ENCODE peak calls at places on chromosomes 2 and 18, in eight cellular contexts. P, A, Q, D, R, S, I and H are unnamed samples.

GRCh38 chr2:237574894-237575868 is 8.8 kb downstream of the PRLH start:
- DNase-seq in Q (no peak), S (no peak), I (no peak), A (no peak), D (no peak), R (no peak), P (no peak), H (no peak)

GRCh38 chr18:24373331-24373730 is 24.3 kb downstream of the OSBPL1A start:
- DNase-seq in R (no peak), Q (no peak), I (no peak), P (no peak), A (no peak), S (no peak), D (no peak), H (no peak)

GRCh38 chr2:30935795-30936194 is 128.5 kb upstream of the CAPN13 start:
- DNase-seq in P (no peak), R (no peak), S (no peak), A (no peak), I (no peak), D (no peak), Q (no peak), H (no peak)

GRCh38 chr2:387980-388421 is 100.1 kb upstream of the ALKAL2 start:
- DNase-seq in Q (no peak), P (no peak), R (no peak), I (no peak), D (no peak), A (no peak), S (no peak), H (no peak)

GRCh38 chr2:67572721-67573485 is 175.8 kb downstream of the ETAA1 start:
- DNase-seq in S (no peak), P (no peak), A (no peak), Q (no peak), D (no peak), I (no peak), R (no peak), H (no peak)

GRCh38 chr2:28663359-28663758 is 88.3 kb upstream of the PPP1CB start:
- DNase-seq in A (peak; percentile 57), I (no peak), Q (no peak), P (no peak), S (no peak), D (no peak), R (no peak), H (no peak)

GRCh38 chr2:48398285-48399135 is 131.4 kb upstream of the STON1 start:
- DNase-seq in D (peak; percentile 80), S (no peak), Q (no peak), A (no peak), I (no peak), P (peak; percentile 82), R (no peak), H (peak; percentile 98)

GRCh38 chr2:22904126-22904684 is 480.8 kb upstream of the KLHL29 start:
- DNase-seq in A (no peak), R (peak; percentile 4), P (peak; percentile 26), Q (peak; percentile 11), S (peak; percentile 29), D (no peak), I (no peak), H (no peak)

GRCh38 chr2:215727507-215728503 is 285.5 kb downstream of the MREG start:
- DNase-seq in I (no peak), D (no peak), S (no peak), A (no peak), Q (no peak), R (no peak), P (no peak), H (no peak)

GRCh38 chr2:128291161-128291843 is 27.4 kb downstream of the HS6ST1 start:
- DNase-seq in D (no peak), S (no peak), Q (no peak), R (no peak), P (no peak), A (no peak), I (no peak), H (no peak)

GRCh38 chr2:132038179-132038882 is 123.4 kb downstream of the ANKRD30BL start:
- DNase-seq in P (peak; percentile 20), Q (peak; percentile 4), S (peak; percentile 10), I (no peak), R (no peak), D (no peak), A (no peak), H (no peak)

GRCh38 chr2:239790313-239790712 is 234.8 kb downstream of the NDUFA10 start:
- DNase-seq in D (no peak), R (no peak), P (no peak), Q (no peak), A (no peak), I (no peak), S (no peak), H (no peak)

GRCh38 chr18:37309059-37309458 is 256.5 kb downstream of the CELF4 start:
- DNase-seq in D (no peak), S (no peak), I (no peak), Q (no peak), R (no peak), A (no peak), P (no peak), H (no peak)

GRCh38 chr18:45900623-45901022 is 66.5 kb downstream of the EPG5 start:
- DNase-seq in I (no peak), R (no peak), D (no peak), A (no peak), S (no peak), P (no peak), Q (no peak), H (no peak)

GRCh38 chr2:232493701-232494426 is 6.2 kb upstream of the ECEL1 start:
- DNase-seq in I (no peak), D (no peak), P (no peak), R (no peak), S (no peak), Q (no peak), A (no peak), H (no peak)

GRCh38 chr2:107437807-107438206 is 388.9 kb upstream of the RGPD4 start:
- DNase-seq in S (no peak), I (no peak), D (no peak), P (no peak), R (no peak), Q (no peak), A (no peak), H (no peak)

GRCh38 chr2:229133155-229133772 is 137.8 kb downstream of the PID1 start:
- DNase-seq in R (peak; percentile 77), S (peak; percentile 9), I (no peak), A (no peak), D (peak; percentile 68), Q (no peak), P (peak; percentile 57), H (no peak)

GRCh38 chr2:23482607-23483006 is 97.6 kb downstream of the KLHL29 start:
- DNase-seq in D (no peak), P (no peak), R (no peak), S (no peak), A (no peak), Q (no peak), I (no peak), H (no peak)

GRCh38 chr18:24396082-24396623 is 1.5 kb downstream of the OSBPL1A start:
- DNase-seq in S (no peak), P (no peak), R (no peak), I (no peak), D (no peak), A (no peak), Q (no peak), H (no peak)

GRCh38 chr2:102365763-102366162 is 10.2 kb downstream of the IL18R1 start:
- DNase-seq in S (no peak), Q (no peak), R (no peak), A (no peak), D (no peak), I (no peak), P (no peak), H (no peak)

GRCh38 chr18:50847192-50847591 is 27.4 kb upstream of the MRO start:
- DNase-seq in Q (no peak), A (no peak), D (no peak), I (no peak), P (no peak), S (no peak), R (no peak), H (no peak)

GRCh38 chr2:235988271-235989015 is 179.7 kb downstream of the GBX2 start:
- DNase-seq in P (peak; percentile 45), Q (no peak), R (no peak), I (no peak), D (no peak), A (no peak), S (no peak), H (no peak)

GRCh38 chr2:2834530-2835254 is 503.6 kb upstream of the MYT1L start:
- DNase-seq in S (no peak), I (no peak), R (no peak), A (no peak), P (no peak), D (no peak), Q (no peak), H (no peak)

GRCh38 chr2:127407661-127408003 is 10.6 kb upstream of the PROC start:
- DNase-seq in Q (no peak), P (no peak), R (no peak), A (no peak), S (no peak), I (no peak), D (no peak), H (no peak)

GRCh38 chr2:68971591-68972231 is 2.7 kb upstream of the GKN1 start:
- DNase-seq in A (peak; percentile 84), R (peak; percentile 95), S (no peak), P (no peak), I (no peak), Q (no peak), D (no peak), H (no peak)